ENCODE peak calls at places on chromosome 17, in six cellular contexts. R is epithelial cell of esophagus, C is progenitor cell of endocrine pancreas, U is spleen, N is NB4, Y is GDM1. W is an unnamed sample.
A peak's percentile ranks its signal among the peaks of the same experiment; 100 is the strongest.

GRCh38 chr17:48901241-48901640 is 7.0 kb upstream of the UBE2Z start:
- DNase-seq in R (peak; percentile 58), N (no peak), U (no peak), C (no peak), Y (no peak), W (no peak)

GRCh38 chr17:59829217-59830006 is 63.3 kb downstream of the TUBD1 start:
- DNase-seq in N (peak; percentile 98), C (no peak), Y (peak; percentile 57), U (no peak), R (peak; percentile 99), W (no peak)

GRCh38 chr17:4509923-4510614 is 11.4 kb downstream of the SPNS2 start:
- DNase-seq in N (no peak), U (peak; percentile 86), Y (no peak), C (no peak), R (no peak), W (no peak)

GRCh38 chr17:58531661-58532554 is 17.5 kb upstream of the MTMR4 start:
- DNase-seq in N (peak; percentile 56), C (peak; percentile 42), Y (no peak), R (peak; percentile 53), U (peak; percentile 91), W (peak; percentile 73)

GRCh38 chr17:50513501-50513900 is 5.3 kb downstream of the MYCBPAP start:
- DNase-seq in Y (no peak), N (no peak), C (no peak), U (no peak), R (no peak), W (no peak)

GRCh38 chr17:52546493-52546892 is 388.0 kb upstream of the CA10 start:
- DNase-seq in R (no peak), Y (no peak), C (no peak), U (no peak), N (no peak), W (no peak)

GRCh38 chr17:32875904-32876413 is 965 bp downstream of the MYO1D start:
- DNase-seq in Y (no peak), N (no peak), U (no peak), R (no peak), C (no peak), W (no peak)

GRCh38 chr17:64540118-64540776 is 33.5 kb downstream of the CEP95 start:
- DNase-seq in R (peak; percentile 34), Y (no peak), N (no peak), C (no peak), U (no peak), W (no peak)

GRCh38 chr17:17379197-17379991 is 76.2 kb downstream of the NT5M start:
- DNase-seq in Y (no peak), R (no peak), C (no peak), N (no peak), U (peak; percentile 55), W (no peak)

GRCh38 chr17:46866325-46866724 is 14.9 kb downstream of the WNT9B start:
- DNase-seq in R (no peak), U (no peak), Y (no peak), C (no peak), N (no peak), W (no peak)

GRCh38 chr17:6893382-6894205 is 62.1 kb upstream of the TEKT1 start:
- DNase-seq in Y (no peak), N (no peak), R (peak; percentile 33), C (no peak), U (no peak), W (peak; percentile 77)

GRCh38 chr17:77212833-77213777 is 72.3 kb downstream of the SEC14L1 start:
- DNase-seq in R (no peak), Y (no peak), C (no peak), N (no peak), U (no peak), W (no peak)

GRCh38 chr17:73437826-73438225 is 126.0 kb upstream of the CDC42EP4 start:
- DNase-seq in Y (no peak), U (no peak), C (no peak), R (no peak), N (no peak), W (no peak)

GRCh38 chr17:81338301-81339179 is 43.4 kb upstream of the SLC38A10 start:
- DNase-seq in Y (no peak), U (peak; percentile 82), N (peak; percentile 58), C (no peak), R (no peak), W (no peak)

GRCh38 chr17:17057057-17057551 is 14.8 kb downstream of the MPRIP start:
- DNase-seq in N (no peak), C (no peak), U (no peak), R (no peak), Y (no peak), W (no peak)

GRCh38 chr17:16971458-16972338 is at the start of gene TNFRSF13B:
- DNase-seq in C (no peak), N (no peak), U (peak; percentile 86), Y (no peak), R (no peak), W (no peak)

GRCh38 chr17:21214777-21215541 is 998 bp upstream of the TMEM11 start:
- DNase-seq in N (peak; percentile 47), Y (no peak), U (peak; percentile 84), C (no peak), R (peak; percentile 17), W (no peak)

GRCh38 chr17:41013181-41013580 is 4.3 kb upstream of the KRTAP3-1 start:
- DNase-seq in N (no peak), C (no peak), R (peak; percentile 52), Y (no peak), U (no peak), W (no peak)

GRCh38 chr17:58334661-58335060 is 6.1 kb upstream of the TSPOAP1 start:
- DNase-seq in Y (no peak), R (no peak), U (peak; percentile 78), N (no peak), C (no peak), W (no peak)